ENCODE peak calls at places on chromosome 7, in eight cellular contexts. M is AG10803; P is brain microvascular endothelial cell; J is activated CD4-positive, alpha-beta T cell treated with anti-CD3 and anti-CD28 coated beads for 48 hours; W is fibroblast of mammary gland; G is T-helper 22 cell; D is HuH-7; K is non-pigmented ciliary epithelial cell. U is an unnamed sample.

GRCh38 chr7:143382791-143383641 is 1.9 kb downstream of the ZYX start:
- DNase-seq in M (no peak), P (no peak), J (no peak), W (no peak), G (no peak), D (no peak), K (no peak), U (no peak)

GRCh38 chr7:151838861-151839381 is 38.0 kb downstream of the PRKAG2 start:
- DNase-seq in M (no peak), P (no peak), J (peak), W (no peak), G (no peak), D (no peak), K (no peak), U (no peak)

GRCh38 chr7:151550601-151551286 is 31.0 kb upstream of the RHEB start:
- DNase-seq in M (peak), P (peak), J (no peak), W (peak), G (no peak), D (no peak), K (peak), U (peak)

GRCh38 chr7:111931016-111931517 is 275.1 kb downstream of the DOCK4 start:
- DNase-seq in M (no peak), P (no peak), J (no peak), W (peak), G (no peak), D (peak), K (peak), U (peak)

GRCh38 chr7:2646336-2646679 is 14.5 kb downstream of the TTYH3 start:
- DNase-seq in M (no peak), P (no peak), J (no peak), W (no peak), G (no peak), D (no peak), K (no peak), U (no peak)

GRCh38 chr7:148662646-148663045 is 36.1 kb upstream of the CUL1 start:
- DNase-seq in M (peak), P (peak), J (no peak), W (no peak), G (no peak), D (no peak), K (no peak), U (peak)

GRCh38 chr7:29247232-29247961 is 52.8 kb downstream of the CHN2 start:
- DNase-seq in M (no peak), P (no peak), J (no peak), W (no peak), G (no peak), D (no peak), K (no peak), U (no peak)

GRCh38 chr7:55120501-55121198 is 101.8 kb downstream of the EGFR start:
- DNase-seq in M (peak), P (no peak), J (no peak), W (peak), G (no peak), D (peak), K (no peak), U (peak)

GRCh38 chr7:2863461-2864066 is 19.5 kb upstream of the GNA12 start:
- DNase-seq in M (peak), P (peak), J (peak), W (peak), G (peak), D (no peak), K (peak), U (peak)

GRCh38 chr7:75945297-75946168 is 30.6 kb downstream of the POR start:
- DNase-seq in M (peak), P (no peak), J (no peak), W (peak), G (no peak), D (peak), K (no peak), U (peak)

GRCh38 chr7:77537136-77537594 is at the start of gene PTPN12:
- DNase-seq in M (no peak), P (peak), J (no peak), W (no peak), G (no peak), D (peak), K (no peak), U (no peak)

GRCh38 chr7:100099452-100099851 is 1.7 kb downstream of the MCM7 start:
- DNase-seq in M (no peak), P (no peak), J (no peak), W (no peak), G (no peak), D (no peak), K (no peak), U (no peak)

GRCh38 chr7:13770305-13770704 is 219.2 kb downstream of the ETV1 start:
- DNase-seq in M (peak), P (no peak), J (no peak), W (peak), G (no peak), D (no peak), K (no peak), U (peak)

U was measured in cardiac fibroblast.